ENCODE peak calls at places on chromosomes 4 and X, in five cellular contexts. S is mucosa of descending colon, L is epithelial cell of proximal tubule, K is AG09309, C is lower leg skin. Z is an unnamed sample.
A peak's percentile ranks its signal among the peaks of the same experiment; 100 is the strongest.

GRCh38 chr4:168803727-168804126 is 206.3 kb downstream of the CBR4 start:
- DNase-seq in C (no peak), K (peak; percentile 52), S (no peak), L (no peak), Z (no peak)

GRCh38 chr4:168711197-168712120 is 214.6 kb downstream of the PALLD start:
- DNase-seq in L (no peak), C (peak; percentile 31), S (no peak), K (peak; percentile 78), Z (no peak)

GRCh38 chr4:76213415-76214268 is at the start of gene SCARB2:
- DNase-seq in L (no peak), S (peak; percentile 85), C (peak; percentile 75), K (peak; percentile 48), Z (peak; percentile 95)

GRCh38 chrX:135000516-135000915 is 9.7 kb downstream of the SMIM10 start:
- DNase-seq in L (no peak), C (no peak), K (no peak), S (no peak), Z (no peak)

GRCh38 chr4:181465826-181466225 is 777.4 kb upstream of the TENM3 start:
- DNase-seq in L (no peak), S (no peak), K (no peak), C (no peak), Z (no peak)

GRCh38 chr4:153159728-153160221 is 44.5 kb upstream of the TRIM2 start:
- DNase-seq in L (no peak), C (no peak), K (peak; percentile 75), S (no peak), Z (no peak)

GRCh38 chr4:82510216-82510615 is 51.6 kb downstream of the TMEM150C start:
- DNase-seq in L (no peak), K (no peak), C (no peak), S (no peak), Z (no peak)

GRCh38 chr4:67103001-67103737 is 442.1 kb downstream of the CENPC start:
- DNase-seq in L (no peak), C (no peak), S (no peak), K (no peak), Z (no peak)

GRCh38 chrX:97399400-97399799 is 515.7 kb downstream of the RPA4 start:
- DNase-seq in C (no peak), L (no peak), K (no peak), S (no peak), Z (no peak)

GRCh38 chr4:128606173-128606572 is 203.3 kb upstream of the JADE1 start:
- DNase-seq in L (no peak), C (no peak), K (no peak), S (no peak), Z (no peak)

GRCh38 chr4:88718098-88718497 is 20.5 kb upstream of the NAP1L5 start:
- DNase-seq in C (no peak), S (no peak), L (no peak), K (no peak), Z (no peak)

GRCh38 chr4:143424276-143424675 is 87.6 kb downstream of the GAB1 start:
- DNase-seq in K (no peak), S (no peak), L (no peak), C (no peak), Z (no peak)

GRCh38 chrX:12138366-12139313 is at the start of gene FRMPD4:
- DNase-seq in K (no peak), S (no peak), L (no peak), C (no peak), Z (peak; percentile 85)

GRCh38 chrX:4263005-4263404 is 549.6 kb upstream of the PRKX start:
- DNase-seq in K (no peak), L (no peak), S (no peak), C (no peak), Z (no peak)

GRCh38 chr4:95572304-95572991 is 23.7 kb upstream of the UNC5C start:
- DNase-seq in L (peak; percentile 66), K (no peak), S (peak; percentile 51), C (peak; percentile 54), Z (no peak)

GRCh38 chrX:153590961-153591956 is 7.7 kb downstream of the CCNQ start:
- DNase-seq in K (no peak), S (peak; percentile 41), C (no peak), L (no peak), Z (no peak)

GRCh38 chr4:183758006-183758734 is 99.1 kb downstream of the TRAPPC11 start:
- DNase-seq in C (no peak), L (no peak), K (no peak), S (peak; percentile 75), Z (no peak)
- TF ChIP-seq CTCF in C (no peak), L (peak; percentile 40), K (no peak), S (peak; percentile 34), Z (no peak)

GRCh38 chr4:112896326-112896892 is 153.0 kb upstream of the ANK2 start:
- DNase-seq in L (no peak), K (no peak), S (no peak), C (no peak), Z (no peak)

GRCh38 chr4:112894951-112895350 is 154.5 kb upstream of the ANK2 start:
- DNase-seq in K (no peak), C (no peak), L (no peak), S (no peak), Z (no peak)

GRCh38 chr4:112898357-112899141 is 150.9 kb upstream of the ANK2 start:
- DNase-seq in S (no peak), L (peak; percentile 40), C (no peak), K (no peak), Z (no peak)

GRCh38 chr4:112895785-112896184 is 153.7 kb upstream of the ANK2 start:
- DNase-seq in S (no peak), C (no peak), L (peak; percentile 38), K (no peak), Z (no peak)

GRCh38 chr4:112897548-112897947 is 151.9 kb upstream of the ANK2 start:
- DNase-seq in L (no peak), K (no peak), C (no peak), S (no peak), Z (no peak)
- TF ChIP-seq CTCF in L (peak; percentile 8), K (no peak), C (no peak), S (no peak), Z (no peak)

GRCh38 chrX:132463411-132463810 is 25.4 kb downstream of the MBNL3 start:
- DNase-seq in K (no peak), S (peak; percentile 40), C (no peak), L (no peak), Z (no peak)
- TF ChIP-seq CTCF in K (peak; percentile 34), S (no peak), C (no peak), L (peak; percentile 50), Z (peak; percentile 45)

GRCh38 chrX:74230094-74230493 is 73.9 kb upstream of the ZCCHC13 start:
- DNase-seq in K (no peak), S (no peak), L (no peak), C (no peak), Z (no peak)

GRCh38 chrX:74238771-74239170 is 65.2 kb upstream of the ZCCHC13 start:
- DNase-seq in C (no peak), K (no peak), L (no peak), S (no peak), Z (no peak)

GRCh38 chrX:74231625-74232024 is 72.4 kb upstream of the ZCCHC13 start:
- DNase-seq in L (no peak), S (no peak), C (no peak), K (no peak), Z (no peak)

GRCh38 chrX:74234829-74235228 is 69.2 kb upstream of the ZCCHC13 start:
- DNase-seq in L (no peak), K (no peak), S (no peak), C (no peak), Z (no peak)

DNA sequence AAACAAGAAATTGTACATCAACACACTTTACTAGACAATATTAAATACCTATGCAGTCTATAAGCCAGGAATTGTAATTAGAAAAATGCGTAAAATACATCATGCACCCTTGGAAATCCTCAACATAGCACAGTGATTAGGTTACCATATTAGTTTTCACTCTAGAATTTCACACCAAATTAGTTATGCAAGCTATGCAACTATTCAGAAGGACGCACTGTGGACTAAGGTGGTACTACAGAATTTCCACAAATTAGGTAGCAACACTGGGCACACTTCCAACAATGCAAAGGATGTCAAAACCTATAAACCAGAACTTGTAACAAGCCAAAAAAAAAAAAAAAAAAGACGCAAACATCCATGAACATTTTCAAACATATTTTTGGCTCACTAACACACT is 71.1 kb upstream of the ZCCHC13 start:
- DNase-seq in C (no peak), S (no peak), K (no peak), L (no peak), Z (no peak)
- TF ChIP-seq CTCF in C (no peak), S (no peak), K (peak; percentile 19), L (no peak), Z (no peak)

GRCh38 chrX:41275661-41276609 is 58.0 kb upstream of the DDX3X start:
- DNase-seq in C (peak; percentile 22), S (peak; percentile 60), K (no peak), L (no peak), Z (peak; percentile 87)
- TF ChIP-seq CTCF in C (no peak), S (no peak), K (peak; percentile 57), L (peak; percentile 48), Z (peak; percentile 63)

DNA sequence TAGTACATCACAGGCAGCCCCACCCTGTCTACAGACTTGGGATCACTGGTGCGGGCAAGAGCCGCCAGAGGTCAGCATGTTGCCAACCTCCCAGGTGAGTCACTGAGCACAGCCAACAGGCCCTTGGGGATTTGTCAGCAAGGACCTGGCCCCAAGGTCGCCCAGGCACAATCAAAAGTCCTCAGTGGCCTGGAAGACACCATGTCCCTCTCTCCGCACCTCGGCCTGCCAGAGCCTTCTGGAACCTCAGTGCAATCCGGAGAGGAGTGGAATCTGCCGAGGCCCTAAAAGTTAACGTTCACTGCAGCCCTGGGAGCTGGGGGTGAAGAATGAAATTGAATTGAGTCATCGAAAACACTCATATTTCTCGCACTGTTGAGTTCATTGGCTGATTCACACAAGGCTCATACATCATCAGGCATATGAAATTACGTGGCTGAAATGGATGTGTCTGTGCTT is 74.3 kb downstream of the WFS1 start:
- DNase-seq in C (no peak), K (peak; percentile 45), S (no peak), L (no peak), Z (no peak)
- TF ChIP-seq CTCF in C (no peak), K (peak; percentile 19), S (no peak), L (peak; percentile 52), Z (no peak)

DNA sequence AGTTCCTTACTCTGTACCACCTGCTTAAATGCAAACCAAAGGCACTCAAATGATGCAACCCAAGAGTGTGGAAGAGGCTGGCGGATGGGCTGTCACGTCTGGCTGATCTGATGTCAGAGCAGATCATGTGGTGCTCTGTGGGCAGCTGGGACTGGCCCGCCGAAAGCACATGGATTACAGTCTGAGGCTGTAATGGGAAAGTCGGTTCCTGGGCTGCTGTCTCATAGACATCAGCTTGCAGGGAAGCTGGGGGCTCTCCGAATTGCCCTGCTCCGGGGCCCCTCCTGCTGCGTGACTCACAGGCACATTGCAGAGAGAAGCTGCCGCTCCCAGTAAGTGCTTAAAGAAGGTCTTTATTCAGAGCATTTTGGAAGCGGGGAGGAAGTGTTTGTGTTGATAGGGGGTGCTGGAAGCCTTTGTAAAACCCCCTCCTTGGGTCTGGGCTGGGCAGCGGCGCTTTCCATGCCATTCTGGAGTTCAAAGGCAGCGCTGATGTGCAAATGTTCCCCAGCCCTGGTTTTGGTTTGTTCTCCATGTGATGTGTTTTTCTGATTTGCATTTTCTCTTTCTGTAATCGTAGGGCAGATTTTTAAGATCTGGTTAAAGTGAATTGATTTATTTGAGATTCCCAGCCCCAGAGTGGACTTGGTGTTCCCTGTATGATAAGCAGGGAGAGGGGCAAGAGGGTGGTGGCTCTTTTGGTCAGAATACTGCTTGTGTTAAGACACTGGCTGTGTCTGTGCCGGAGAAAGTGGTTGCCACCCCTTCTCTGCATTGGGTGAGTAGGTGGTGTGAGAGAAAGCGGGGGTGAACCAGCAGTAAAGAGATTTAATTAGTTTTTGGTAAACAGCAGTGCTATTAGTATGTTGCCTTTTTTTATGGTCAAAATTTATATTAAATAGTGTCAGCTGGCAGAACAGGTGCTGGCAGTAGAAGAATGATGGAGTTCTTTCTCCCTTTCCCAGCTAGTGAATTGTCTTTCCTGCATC is 181.3 kb downstream of the LARP7 start:
- DNase-seq in K (peak; percentile 75), S (peak; percentile 34), L (peak; percentile 86), C (peak; percentile 78), Z (peak; percentile 86)
- TF ChIP-seq CTCF in K (no peak), S (no peak), L (no peak), C (no peak), Z (peak; percentile 28)

Z was measured in osteocyte.